ENCODE peak calls at places on chromosomes 11 and 22, in ten cellular contexts. D is astrocyte; C is stimulated activated CD4-positive, alpha-beta T cell treated with anti-CD3 and anti-CD28 coated beads, Interleukin-15, amount 100 ng/mL, for 1 hour; L is ovary; A is NCI-H1092; Y is activated T-cell treated with anti-CD3 and anti-CD28 coated beads for 48 hours; X is BJ; O is NCI-H460; G is CD8-positive, alpha-beta memory T cell; E is glutamatergic neuron. I is an unnamed sample.
A peak's percentile ranks its signal among the peaks of the same experiment; 100 is the strongest.

GRCh38 chr11:67731583-67731982 is 57.2 kb upstream of the ALDH3B2 start:
- DNase-seq in D (no peak), C (no peak), L (no peak), A (no peak), Y (no peak), X (no peak), O (no peak), G (no peak), E (no peak), I (no peak)

GRCh38 chr11:133778161-133778560 is 67.2 kb downstream of the SPATA19 start:
- DNase-seq in D (no peak), C (no peak), L (no peak), A (no peak), Y (no peak), X (no peak), O (no peak), G (no peak), E (no peak), I (no peak)

GRCh38 chr11:34356576-34356917 is 1.3 kb downstream of the ABTB2 start:
- DNase-seq in D (peak; percentile 73), C (peak; percentile 8), L (no peak), A (no peak), Y (no peak), X (no peak), O (no peak), G (peak; percentile 5), E (peak; percentile 59), I (no peak)

GRCh38 chr22:21589415-21589814 is 21.9 kb downstream of the UBE2L3 start:
- DNase-seq in D (no peak), C (no peak), L (no peak), A (no peak), Y (no peak), X (no peak), O (no peak), G (no peak), E (no peak), I (no peak)

GRCh38 chr11:13983081-13983751 is 20.7 kb downstream of the SPON1 start:
- DNase-seq in D (peak; percentile 70), C (no peak), L (peak; percentile 36), A (no peak), Y (no peak), X (no peak), O (no peak), G (no peak), E (no peak), I (no peak)

GRCh38 chr11:106969660-106970059 is 48.6 kb downstream of the GUCY1A2 start:
- DNase-seq in D (no peak), C (no peak), L (no peak), A (no peak), Y (no peak), X (no peak), O (no peak), G (no peak), E (peak; percentile 24), I (no peak)

GRCh38 chr22:49953027-49953679 is 7.4 kb upstream of the PIM3 start:
- DNase-seq in D (no peak), C (no peak), L (no peak), A (no peak), Y (no peak), X (no peak), O (no peak), G (no peak), E (no peak), I (no peak)

GRCh38 chr11:64918056-64918455 is 1.0 kb upstream of the ATG2A start:
- DNase-seq in D (peak; percentile 47), C (no peak), L (no peak), A (no peak), Y (no peak), X (no peak), O (no peak), G (no peak), E (no peak), I (no peak)

GRCh38 chr11:100823360-100823759 is 136.3 kb downstream of the ARHGAP42 start:
- DNase-seq in D (no peak), C (no peak), L (no peak), A (no peak), Y (no peak), X (no peak), O (no peak), G (no peak), E (no peak), I (peak; percentile 38)

GRCh38 chr11:64285885-64286800 is 495 bp downstream of the GPR137 start:
- DNase-seq in D (no peak), C (no peak), L (no peak), A (peak; percentile 34), Y (no peak), X (no peak), O (no peak), G (no peak), E (no peak), I (no peak)

GRCh38 chr11:85749287-85749834 is 61.6 kb downstream of the SYTL2 start:
- DNase-seq in D (no peak), C (no peak), L (no peak), A (no peak), Y (no peak), X (no peak), O (no peak), G (no peak), E (no peak), I (no peak)

GRCh38 chr11:103486609-103487008 is 377.4 kb downstream of the DYNC2H1 start:
- DNase-seq in D (peak; percentile 85), C (no peak), L (no peak), A (no peak), Y (no peak), X (no peak), O (no peak), G (no peak), E (no peak), I (no peak)

GRCh38 chr11:134537941-134538340 is 125.9 kb upstream of the B3GAT1 start:
- DNase-seq in D (no peak), C (no peak), L (no peak), A (no peak), Y (no peak), X (no peak), O (no peak), G (no peak), E (peak; percentile 4), I (no peak)

GRCh38 chr22:28435960-28436359 is 243.7 kb downstream of the TTC28 start:
- DNase-seq in D (peak; percentile 25), C (no peak), L (no peak), A (no peak), Y (no peak), X (no peak), O (no peak), G (no peak), E (no peak), I (no peak)

GRCh38 chr11:75033916-75034315 is 45.2 kb downstream of the NEU3 start:
- DNase-seq in D (no peak), C (no peak), L (no peak), A (no peak), Y (no peak), X (no peak), O (no peak), G (no peak), E (no peak), I (no peak)

GRCh38 chr22:44455151-44455962 is 42.7 kb downstream of the RTL6 start:
- DNase-seq in D (no peak), C (no peak), L (no peak), A (no peak), Y (peak; percentile 14), X (no peak), O (no peak), G (peak; percentile 48), E (no peak), I (no peak)

GRCh38 chr22:36279219-36279666 is 26.3 kb downstream of the APOL1 start:
- DNase-seq in D (no peak), C (no peak), L (no peak), A (no peak), Y (no peak), X (no peak), O (no peak), G (no peak), E (no peak), I (no peak)

GRCh38 chr11:134024420-134025085 is 44.3 kb upstream of the JAM3 start:
- DNase-seq in D (peak; percentile 49), C (no peak), L (no peak), A (no peak), Y (peak; percentile 65), X (no peak), O (no peak), G (no peak), E (no peak), I (no peak)

GRCh38 chr11:127919206-127920000 is 668.0 kb downstream of the ETS1 start:
- DNase-seq in D (peak; percentile 95), C (no peak), L (no peak), A (no peak), Y (no peak), X (peak; percentile 95), O (no peak), G (no peak), E (no peak), I (no peak)

GRCh38 chr22:50247748-50248147 is 2.9 kb upstream of the TUBGCP6 start:
- DNase-seq in D (no peak), C (no peak), L (no peak), A (no peak), Y (no peak), X (no peak), O (peak; percentile 65), G (no peak), E (peak; percentile 60), I (no peak)

GRCh38 chr22:20111045-20111688 is 4.7 kb upstream of the RANBP1 start:
- DNase-seq in D (peak; percentile 11), C (no peak), L (no peak), A (no peak), Y (no peak), X (no peak), O (peak; percentile 22), G (peak; percentile 39), E (peak; percentile 42), I (no peak)

GRCh38 chr22:19842386-19843106 is 12.1 kb downstream of the GNB1L start:
- DNase-seq in D (no peak), C (no peak), L (no peak), A (no peak), Y (no peak), X (no peak), O (no peak), G (no peak), E (no peak), I (no peak)

GRCh38 chr11:119158467-119158866 is 9.6 kb downstream of the ABCG4 start:
- DNase-seq in D (no peak), C (no peak), L (no peak), A (no peak), Y (no peak), X (no peak), O (no peak), G (no peak), E (no peak), I (no peak)

GRCh38 chr11:68715685-68716084 is 31.3 kb downstream of the GAL start:
- DNase-seq in D (no peak), C (no peak), L (no peak), A (no peak), Y (no peak), X (no peak), O (no peak), G (no peak), E (no peak), I (no peak)

GRCh38 chr22:46073683-46074504 is 76.4 kb upstream of the PPARA start:
- DNase-seq in D (no peak), C (no peak), L (peak; percentile 38), A (no peak), Y (no peak), X (no peak), O (no peak), G (no peak), E (no peak), I (no peak)

GRCh38 chr11:17722000-17722643 is 2.8 kb downstream of the MYOD1 start:
- DNase-seq in D (no peak), C (no peak), L (no peak), A (no peak), Y (no peak), X (no peak), O (peak; percentile 19), G (no peak), E (no peak), I (no peak)

GRCh38 chr22:49887074-49887471 is 31.2 kb downstream of the ALG12 start:
- DNase-seq in D (no peak), C (no peak), L (no peak), A (no peak), Y (no peak), X (no peak), O (no peak), G (no peak), E (no peak), I (no peak)

GRCh38 chr11:16318320-16318719 is 38.0 kb downstream of the SOX6 start:
- DNase-seq in D (no peak), C (no peak), L (no peak), A (no peak), Y (no peak), X (no peak), O (no peak), G (no peak), E (no peak), I (no peak)

I was measured in NCI-H524 treated with DMSO at 0.1 percent for 48 hours.